ENCODE peak calls at places on chromosomes 12 and 14, in eight cellular contexts. H is T follicular helper cell; O is kidney; C is T-helper 2 cell; Q is stimulated activated CD4-positive, alpha-beta T cell treated with anti-CD3 and anti-CD28 coated beads, Interleukin-15, amount 100 ng/mL, for 24 hours; Y is neural crest cell; I is kidney glomerular epithelial cell; R is omental fat pad. L is an unnamed sample.

GRCh38 chr12:43312991-43313505 is 239.0 kb downstream of the ADAMTS20 start:
- DNase-seq in C (no peak), R (no peak), O (no peak), I (no peak), Y (no peak), H (no peak), Q (no peak), L (no peak)

GRCh38 chr12:11477110-11477509 is 81.7 kb upstream of the PRB2 start:
- DNase-seq in C (no peak), Y (no peak), I (no peak), R (no peak), Q (no peak), O (no peak), H (no peak), L (no peak)

GRCh38 chr12:75913502-75914110 is 118.0 kb downstream of the PHLDA1 start:
- DNase-seq in Y (no peak), O (no peak), H (no peak), R (no peak), Q (peak), C (no peak), I (no peak), L (no peak)

GRCh38 chr12:113571713-113572112 is 100.0 kb upstream of the LHX5 start:
- DNase-seq in O (no peak), R (no peak), Q (no peak), Y (no peak), C (no peak), H (no peak), I (no peak), L (no peak)

GRCh38 chr14:75427126-75427481 is 718 bp upstream of the JDP2 start:
- DNase-seq in Q (no peak), R (no peak), O (peak), H (no peak), C (no peak), I (no peak), Y (no peak), L (no peak)

GRCh38 chr12:6828671-6829531 is 694 bp downstream of the P3H3 start:
- DNase-seq in Q (peak), I (peak), R (no peak), Y (no peak), O (peak), H (no peak), C (peak), L (no peak)

GRCh38 chr12:98352218-98352811 is 163.1 kb upstream of the TMPO start:
- DNase-seq in Q (peak), I (peak), C (no peak), H (no peak), Y (no peak), O (no peak), R (no peak), L (peak)

GRCh38 chr12:19761465-19761864 is 322.2 kb downstream of the AEBP2 start:
- DNase-seq in O (no peak), I (no peak), Y (no peak), R (no peak), Q (no peak), H (no peak), C (no peak), L (no peak)

GRCh38 chr12:58919271-58920101 is 818 bp downstream of the LRIG3 start:
- DNase-seq in C (peak), R (no peak), H (no peak), O (no peak), Y (no peak), Q (no peak), I (peak), L (peak)

GRCh38 chr14:93036652-93037341 is 78.9 kb downstream of the ITPK1 start:
- DNase-seq in O (peak), Q (no peak), Y (peak), H (no peak), C (no peak), R (no peak), I (no peak), L (no peak)

GRCh38 chr14:100484531-100485267 is 102.5 kb downstream of the BEGAIN start:
- DNase-seq in Y (no peak), O (no peak), Q (no peak), R (no peak), I (no peak), H (no peak), C (no peak), L (no peak)

GRCh38 chr12:9340422-9341259 is 132.4 kb upstream of the PZP start:
- DNase-seq in O (no peak), C (peak), Y (no peak), I (no peak), R (no peak), Q (no peak), H (no peak), L (no peak)

GRCh38 chr12:49764126-49764525 is 22.8 kb downstream of the TMBIM6 start:
- DNase-seq in R (no peak), O (no peak), Y (no peak), Q (no peak), I (no peak), C (no peak), H (no peak), L (no peak)

GRCh38 chr14:35140718-35141581 is 18.6 kb downstream of the PRORP start:
- DNase-seq in R (no peak), Q (no peak), O (no peak), Y (no peak), I (peak), H (no peak), C (peak), L (peak)

GRCh38 chr14:21098134-21098891 is at the start of gene ZNF219:
- DNase-seq in R (no peak), H (no peak), C (no peak), O (peak), Y (peak), Q (peak), I (no peak), L (no peak)

GRCh38 chr12:94099191-94099983 is 49.0 kb upstream of the PLXNC1 start:
- DNase-seq in R (no peak), H (no peak), O (no peak), C (no peak), Q (no peak), Y (no peak), I (no peak), L (peak)

GRCh38 chr12:42705863-42706262 is 116.3 kb upstream of the PRICKLE1 start:
- DNase-seq in C (no peak), H (no peak), O (peak), Y (peak), Q (no peak), R (peak), I (no peak), L (no peak)

GRCh38 chr14:104913413-104913812 is 11.3 kb upstream of the PLD4 start:
- DNase-seq in I (no peak), Y (no peak), H (no peak), O (no peak), C (no peak), Q (no peak), R (no peak), L (no peak)

GRCh38 chr12:110042260-110042659 is 6.1 kb downstream of the C12orf76 start:
- DNase-seq in Q (no peak), Y (no peak), C (no peak), H (no peak), R (no peak), O (no peak), I (no peak), L (no peak)

GRCh38 chr12:77845831-77846230 is 15.1 kb downstream of the NAV3 start:
- DNase-seq in O (no peak), I (no peak), Y (no peak), C (no peak), R (no peak), H (no peak), Q (no peak), L (no peak)